ENCODE peak calls at places on chromosome 22, in five cellular contexts. H, F, T, U and N are unnamed samples.
A peak's percentile ranks its signal among the peaks of the same experiment; 100 is the strongest.

GRCh38 chr22:21755855-21756284 is 20.3 kb upstream of the YPEL1 start:
- DNase-seq in H (no peak), F (peak; percentile 76), U (no peak), T (no peak), N (no peak)

GRCh38 chr22:36326178-36327161 is 61.3 kb downstream of the MYH9 start:
- DNase-seq in U (no peak), H (no peak), T (no peak), F (no peak), N (no peak)

GRCh38 chr22:49301398-49302149 is 526.1 kb downstream of the BRD1 start:
- DNase-seq in F (no peak), U (no peak), T (no peak), H (no peak), N (no peak)

GRCh38 chr22:18000441-18001039 is 23.8 kb downstream of the MICAL3 start:
- DNase-seq in T (no peak), H (peak; percentile 48), F (no peak), U (no peak), N (peak; percentile 48)

GRCh38 chr22:23237201-23237798 is 57.0 kb downstream of the BCR start:
- DNase-seq in T (no peak), U (peak; percentile 55), F (no peak), H (no peak), N (no peak)

GRCh38 chr22:25666308-25666707 is 75.7 kb upstream of the MYO18B start:
- DNase-seq in T (no peak), F (no peak), U (no peak), H (no peak), N (no peak)

GRCh38 chr22:46922037-46922436 is 159.6 kb downstream of the TBC1D22A start:
- DNase-seq in T (no peak), U (no peak), H (no peak), F (no peak), N (no peak)

GRCh38 chr22:24451162-24451561 is 23.8 kb downstream of the ADORA2A start:
- DNase-seq in U (no peak), H (no peak), T (no peak), F (no peak), N (no peak)

GRCh38 chr22:37546436-37547248 is 13.6 kb upstream of the CDC42EP1 start:
- DNase-seq in T (no peak), H (no peak), F (peak; percentile 70), U (no peak), N (no peak)